ENCODE peak calls at places on chromosome 6, in nine cellular contexts. T, C, M, O, J, S, Y, L and P are unnamed samples.

GRCh38 chr6:141653590-141653989 is 479.1 kb upstream of the GJE1 start:
- DNase-seq in T (no peak), C (no peak), M (no peak), O (no peak), J (peak), S (no peak), Y (no peak), L (peak), P (no peak)

GRCh38 chr6:68642977-68643376 is 7.9 kb downstream of the ADGRB3 start:
- DNase-seq in T (no peak), C (no peak), M (no peak), O (no peak), J (no peak), S (no peak), Y (no peak), L (no peak), P (no peak)

GRCh38 chr6:32436995-32437836 is 2.5 kb upstream of the HLA-DRA start:
- DNase-seq in T (no peak), C (no peak), M (no peak), O (peak), J (peak), S (no peak), Y (no peak), L (peak), P (no peak)

GRCh38 chr6:52929321-52930164 is 20.0 kb upstream of the GSTA3 start:
- DNase-seq in T (no peak), C (no peak), M (no peak), O (peak), J (peak), S (no peak), Y (peak), L (peak), P (no peak)

GRCh38 chr6:112337209-112337638 is 9.9 kb upstream of the RFPL4B start:
- DNase-seq in T (no peak), C (peak), M (peak), O (peak), J (peak), S (no peak), Y (peak), L (no peak), P (no peak)

GRCh38 chr6:5384276-5384675 is 123.0 kb downstream of the FARS2 start:
- DNase-seq in T (no peak), C (no peak), M (no peak), O (no peak), J (no peak), S (no peak), Y (no peak), L (no peak), P (no peak)

GRCh38 chr6:579339-579738 is 77.6 kb downstream of the HUS1B start:
- DNase-seq in T (no peak), C (no peak), M (no peak), O (peak), J (peak), S (no peak), Y (no peak), L (no peak), P (no peak)

GRCh38 chr6:151075527-151075926 is 164.2 kb upstream of the AKAP12 start:
- DNase-seq in T (no peak), C (no peak), M (no peak), O (peak), J (peak), S (no peak), Y (no peak), L (no peak), P (no peak)

GRCh38 chr6:138374230-138374629 is 3.5 kb upstream of the SMIM28 start:
- DNase-seq in T (no peak), C (no peak), M (no peak), O (no peak), J (no peak), S (no peak), Y (no peak), L (no peak), P (no peak)

GRCh38 chr6:136326038-136326561 is 36.5 kb upstream of the BCLAF1 start:
- DNase-seq in T (no peak), C (no peak), M (no peak), O (peak), J (peak), S (no peak), Y (no peak), L (no peak), P (no peak)

GRCh38 chr6:34084591-34085280 is 61.2 kb downstream of the GRM4 start:
- DNase-seq in T (no peak), C (no peak), M (no peak), O (no peak), J (no peak), S (no peak), Y (no peak), L (no peak), P (no peak)

GRCh38 chr6:138508676-138508988 is 9.3 kb upstream of the NHSL1 start:
- DNase-seq in T (no peak), C (no peak), M (no peak), O (no peak), J (no peak), S (no peak), Y (no peak), L (no peak), P (no peak)

GRCh38 chr6:40723967-40724366 is 136.8 kb upstream of the LRFN2 start:
- DNase-seq in T (no peak), C (no peak), M (peak), O (no peak), J (no peak), S (no peak), Y (no peak), L (no peak), P (no peak)

GRCh38 chr6:23775127-23775526 is 350.9 kb upstream of the NRSN1 start:
- DNase-seq in T (no peak), C (no peak), M (no peak), O (no peak), J (no peak), S (no peak), Y (no peak), L (no peak), P (no peak)

GRCh38 chr6:74731921-74732320 is 473.9 kb downstream of the COL12A1 start:
- DNase-seq in T (no peak), C (no peak), M (no peak), O (peak), J (no peak), S (no peak), Y (no peak), L (no peak), P (no peak)

GRCh38 chr6:41909727-41910126 is 11.2 kb downstream of the MED20 start:
- DNase-seq in T (no peak), C (no peak), M (no peak), O (no peak), J (no peak), S (no peak), Y (no peak), L (no peak), P (no peak)

GRCh38 chr6:125533710-125534397 is 215.6 kb upstream of the HEY2 start:
- DNase-seq in T (no peak), C (no peak), M (peak), O (no peak), J (no peak), S (no peak), Y (no peak), L (no peak), P (no peak)

GRCh38 chr6:99276747-99277146 is 72.7 kb downstream of the FAXC start:
- DNase-seq in T (no peak), C (no peak), M (no peak), O (peak), J (no peak), S (no peak), Y (no peak), L (no peak), P (no peak)

GRCh38 chr6:16415677-16416076 is 177.3 kb downstream of the GMPR start:
- DNase-seq in T (no peak), C (no peak), M (no peak), O (no peak), J (no peak), S (no peak), Y (no peak), L (no peak), P (no peak)

GRCh38 chr6:167558213-167558869 is 233.5 kb downstream of the TTLL2 start:
- DNase-seq in T (no peak), C (no peak), M (no peak), O (no peak), J (no peak), S (no peak), Y (no peak), L (no peak), P (no peak)

GRCh38 chr6:104940881-104941693 is 15.8 kb upstream of the LIN28B start:
- DNase-seq in T (no peak), C (no peak), M (peak), O (peak), J (peak), S (no peak), Y (no peak), L (no peak), P (peak)
- TF ChIP-seq CTCF in T (no peak), C (peak), M (peak), O (peak), J (peak), S (no peak), Y (no peak), L (no peak), P (peak)

GRCh38 chr6:3869632-3870527 is 20.7 kb downstream of the FAM50B start:
- DNase-seq in T (no peak), C (no peak), M (no peak), O (no peak), J (no peak), S (no peak), Y (no peak), L (no peak), P (no peak)

GRCh38 chr6:3870528-3870925 is 21.4 kb downstream of the FAM50B start:
- DNase-seq in T (no peak), C (no peak), M (no peak), O (no peak), J (no peak), S (no peak), Y (no peak), L (no peak), P (no peak)

GRCh38 chr6:3869284-3869631 is 20.1 kb downstream of the FAM50B start:
- DNase-seq in T (no peak), C (no peak), M (no peak), O (no peak), J (no peak), S (no peak), Y (no peak), L (no peak), P (no peak)

GRCh38 chr6:3867616-3868502 is 18.7 kb downstream of the FAM50B start:
- DNase-seq in T (no peak), C (no peak), M (no peak), O (peak), J (peak), S (no peak), Y (no peak), L (no peak), P (no peak)

DNA sequence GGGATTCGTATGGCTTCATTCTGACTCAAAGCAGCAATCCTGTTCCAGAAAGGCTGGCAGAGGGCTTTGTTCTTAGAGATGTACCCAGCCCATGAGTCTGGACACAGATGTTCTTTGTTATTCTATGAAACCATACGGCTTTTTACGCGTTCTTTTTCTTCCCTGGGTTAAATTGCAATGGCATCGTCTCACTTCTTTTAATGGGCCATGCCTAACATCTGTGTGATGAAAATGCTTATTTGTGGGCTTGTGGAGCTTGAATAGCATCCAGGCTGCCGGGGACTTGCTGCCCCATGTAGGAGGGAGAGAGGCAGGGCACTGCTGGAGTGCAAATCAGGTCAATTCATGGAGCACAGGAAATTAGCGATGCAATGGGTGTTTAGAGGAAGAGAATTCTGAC is 19.4 kb downstream of the FAM50B start:
- DNase-seq in T (no peak), C (no peak), M (no peak), O (peak), J (peak), S (no peak), Y (no peak), L (no peak), P (no peak)
- TF ChIP-seq CTCF in T (no peak), C (no peak), M (no peak), O (no peak), J (no peak), S (no peak), Y (no peak), L (no peak), P (no peak)

GRCh38 chr6:87945966-87946365 is 101.7 kb upstream of the SPACA1 start:
- DNase-seq in T (no peak), C (no peak), M (no peak), O (no peak), J (peak), S (no peak), Y (no peak), L (no peak), P (no peak)

GRCh38 chr6:87943191-87943590 is 104.5 kb upstream of the SPACA1 start:
- DNase-seq in T (no peak), C (no peak), M (no peak), O (no peak), J (no peak), S (no peak), Y (no peak), L (no peak), P (no peak)

GRCh38 chr6:87941556-87942358 is 105.9 kb upstream of the SPACA1 start:
- DNase-seq in T (no peak), C (no peak), M (no peak), O (no peak), J (no peak), S (no peak), Y (no peak), L (no peak), P (no peak)

GRCh38 chr6:87945181-87945580 is 102.5 kb upstream of the SPACA1 start:
- DNase-seq in T (no peak), C (no peak), M (no peak), O (no peak), J (no peak), S (no peak), Y (no peak), L (no peak), P (no peak)

GRCh38 chr6:87944541-87944954 is 103.1 kb upstream of the SPACA1 start:
- DNase-seq in T (no peak), C (peak), M (no peak), O (peak), J (peak), S (peak), Y (no peak), L (no peak), P (no peak)
- TF ChIP-seq CTCF in T (no peak), C (peak), M (no peak), O (no peak), J (peak), S (peak), Y (no peak), L (no peak), P (no peak)

DNA sequence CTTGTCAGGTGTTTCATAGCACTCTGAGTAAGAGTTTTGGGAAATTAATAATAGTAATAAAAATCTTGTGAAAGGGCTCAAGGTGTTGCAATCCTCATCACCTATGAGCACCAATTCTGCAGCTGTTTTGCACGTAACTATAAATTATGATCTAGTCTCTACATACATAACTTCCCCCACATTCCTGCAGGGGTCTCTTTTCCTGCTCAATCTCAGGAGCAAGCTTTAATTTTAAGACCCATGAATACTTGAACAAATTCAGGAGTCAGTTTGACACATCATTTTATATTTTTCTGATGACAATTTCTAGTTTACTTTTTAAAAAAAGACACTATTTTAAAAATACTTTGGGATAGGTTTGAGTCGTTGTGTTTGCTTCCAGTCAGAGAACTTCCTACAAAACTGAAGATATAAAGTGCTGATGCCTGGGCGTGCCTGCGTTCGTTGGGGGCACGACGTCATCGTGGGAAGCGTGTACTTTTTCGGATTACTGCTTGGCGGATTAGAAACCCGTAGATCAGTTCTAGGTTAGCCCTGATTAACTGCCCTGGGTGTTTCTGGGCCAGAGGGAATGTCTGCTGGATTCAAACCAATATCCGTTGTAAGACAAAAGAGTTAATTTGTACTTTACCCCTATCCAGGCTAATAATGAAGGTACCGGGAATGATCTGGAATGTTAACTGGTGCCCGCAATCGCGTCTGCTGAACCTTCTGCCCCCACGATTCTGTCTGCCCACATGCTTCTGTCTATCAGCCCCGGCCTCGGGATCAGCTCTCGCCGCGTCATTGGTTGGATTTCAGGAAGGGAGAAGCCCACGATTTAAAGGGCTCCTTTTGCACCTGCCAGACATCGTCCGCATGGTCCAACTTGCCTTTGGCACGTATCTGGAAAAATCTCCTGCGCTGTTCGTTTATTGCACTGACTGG is 940 bp upstream of the E2F3 start:
- DNase-seq in T (peak), C (peak), M (peak), O (no peak), J (peak), S (peak), Y (peak), L (peak), P (no peak)
- TF ChIP-seq CTCF in T (no peak), C (peak), M (peak), O (peak), J (peak), S (peak), Y (peak), L (peak), P (peak)

GRCh38 chr6:126628125-126628524 is 288.2 kb downstream of the CENPW start:
- DNase-seq in T (no peak), C (no peak), M (no peak), O (no peak), J (no peak), S (no peak), Y (peak), L (no peak), P (no peak)
- TF ChIP-seq CTCF in T (no peak), C (no peak), M (peak), O (no peak), J (no peak), S (no peak), Y (peak), L (peak), P (peak)

DNA sequence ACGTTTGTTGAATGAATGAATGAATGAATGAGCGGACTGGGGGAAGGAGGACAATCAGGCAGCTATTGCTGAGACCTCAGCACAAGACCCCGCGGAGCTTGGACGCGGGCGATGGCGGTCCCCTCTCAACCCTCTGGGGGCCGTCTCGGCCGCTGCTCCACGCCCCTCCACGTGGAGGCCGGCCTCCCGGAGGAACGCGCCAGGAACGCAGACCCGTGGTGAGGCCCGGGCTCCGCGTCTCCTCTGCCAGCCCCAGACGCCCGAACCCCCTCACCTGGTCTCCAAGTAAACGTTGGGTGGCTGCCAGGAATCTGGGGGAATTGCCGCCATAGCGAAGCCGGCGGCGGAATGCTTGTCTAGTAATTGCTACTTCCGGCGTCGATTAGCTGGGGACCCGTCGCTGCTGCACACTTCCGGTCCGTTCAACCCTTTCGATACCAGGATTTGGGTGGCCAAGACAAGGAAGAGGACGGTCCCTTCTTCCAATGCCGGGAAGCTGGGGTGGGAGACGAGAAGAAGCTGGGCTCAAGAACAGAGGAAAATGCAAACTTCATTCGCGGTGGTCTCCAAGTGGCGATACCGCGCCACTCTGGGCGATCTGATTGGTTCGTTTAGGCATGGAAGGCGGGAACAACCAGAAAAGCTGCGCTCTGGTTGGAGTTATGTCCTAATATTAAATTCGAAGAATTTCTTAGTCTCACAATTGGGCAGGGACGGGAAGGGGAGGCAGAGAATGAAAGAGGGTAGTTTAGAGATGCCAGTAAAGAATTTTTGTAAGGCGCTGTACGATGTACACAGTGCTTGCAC is at the start of gene PPIL1:
- DNase-seq in T (peak), C (peak), M (peak), O (peak), J (peak), S (peak), Y (peak), L (peak), P (peak)
- TF ChIP-seq CTCF in T (no peak), C (no peak), M (no peak), O (no peak), J (no peak), S (no peak), Y (no peak), L (no peak), P (peak)

GRCh38 chr6:22145823-22146379 is 150.9 kb downstream of the PRL start:
- DNase-seq in T (peak), C (no peak), M (peak), O (peak), J (peak), S (no peak), Y (no peak), L (no peak), P (no peak)
- TF ChIP-seq CTCF in T (no peak), C (peak), M (no peak), O (peak), J (peak), S (no peak), Y (no peak), L (no peak), P (no peak)